ENCODE peak calls at places on chromosomes 16 and 17, in eight cellular contexts. C, Z, J, F, B, L, K and R are unnamed samples. For H3K4me1 and H3K36me3, the result is how much of the 10 kb centered on the place peaks cover.

GRCh38 chr17:38658741-38659345 is 15.9 kb downstream of the EPOP start:
- DNase-seq in C (no peak), Z (no peak), J (no peak), F (peak), B (no peak), L (no peak), K (no peak), R (no peak)

GRCh38 chr17:45127583-45128300 is 4.6 kb downstream of the PLCD3 start:
- DNase-seq in C (peak), Z (peak), J (no peak), F (peak), B (no peak), L (peak), K (no peak), R (no peak)

GRCh38 chr16:1713933-1714332 is 7.9 kb downstream of the MAPK8IP3 start:
- DNase-seq in C (no peak), Z (no peak), J (peak), F (no peak), B (no peak), L (no peak), K (no peak), R (no peak)

GRCh38 chr17:4728124-4728523 is 3.1 kb upstream of the MED11 start:
- DNase-seq in C (no peak), Z (no peak), J (no peak), F (no peak), B (no peak), L (no peak), K (no peak), R (no peak)

GRCh38 chr17:8922923-8923322 is 42.6 kb downstream of the PIK3R5 start:
- DNase-seq in C (no peak), Z (no peak), J (no peak), F (no peak), B (no peak), L (no peak), K (no peak), R (no peak)

GRCh38 chr16:3654249-3654991 is at the start of gene DNASE1:
- DNase-seq in C (peak), Z (peak), J (peak), F (peak), B (no peak), L (peak), K (peak), R (peak)

GRCh38 chr17:80083136-80083661 is 18.2 kb upstream of the GAA start:
- DNase-seq in C (no peak), Z (no peak), J (no peak), F (no peak), B (no peak), L (no peak), K (no peak), R (no peak)

GRCh38 chr16:66199189-66199588 is 167.3 kb upstream of the CDH5 start:
- DNase-seq in C (no peak), Z (no peak), J (no peak), F (no peak), B (no peak), L (no peak), K (no peak), R (no peak)

GRCh38 chr16:69276143-69277115 is 34.7 kb upstream of the VPS4A start:
- DNase-seq in C (no peak), Z (peak), J (no peak), F (peak), B (no peak), L (no peak), K (no peak), R (no peak)

GRCh38 chr16:67278773-67279295 is 498 bp upstream of the PLEKHG4 start:
- DNase-seq in C (peak), Z (peak), J (peak), F (no peak), B (no peak), L (peak), K (peak), R (peak)

GRCh38 chr16:48158296-48158695 is 2.5 kb upstream of the ABCC12 start:
- DNase-seq in C (no peak), Z (no peak), J (no peak), F (no peak), B (peak), L (no peak), K (no peak), R (no peak)

GRCh38 chr17:29744121-29744520 is 121.4 kb upstream of the CORO6 start:
- DNase-seq in C (no peak), Z (no peak), J (no peak), F (no peak), B (no peak), L (no peak), K (no peak), R (no peak)

GRCh38 chr17:69809331-69809730 is 265.7 kb upstream of the KCNJ16 start:
- DNase-seq in C (no peak), Z (no peak), J (no peak), F (no peak), B (no peak), L (no peak), K (no peak), R (no peak)

GRCh38 chr16:56203052-56203451 is 11.8 kb downstream of the GNAO1 start:
- DNase-seq in C (no peak), Z (no peak), J (peak), F (peak), B (no peak), L (peak), K (peak), R (peak)

GRCh38 chr17:28726396-28726911 is 421 bp upstream of the TLCD1 start:
- DNase-seq in C (peak), Z (peak), J (peak), F (no peak), B (no peak), L (peak), K (peak), R (peak)

GRCh38 chr17:57506253-57506911 is 238.7 kb downstream of the CCDC182 start:
- DNase-seq in C (no peak), Z (peak), J (no peak), F (no peak), B (no peak), L (no peak), K (no peak), R (no peak)

GRCh38 chr16:82108101-82108500 is 61.9 kb downstream of the MPHOSPH6 start:
- DNase-seq in C (no peak), Z (no peak), J (no peak), F (no peak), B (no peak), L (no peak), K (no peak), R (peak)

GRCh38 chr16:2529961-2530628 is 1.1 kb downstream of the CEMP1 start:
- DNase-seq in C (no peak), Z (peak), J (no peak), F (no peak), B (no peak), L (no peak), K (no peak), R (no peak)

GRCh38 chr16:19086322-19087199 is 19.1 kb downstream of the COQ7 start:
- DNase-seq in C (peak), Z (peak), J (peak), F (peak), B (peak), L (peak), K (peak), R (peak)

GRCh38 chr16:970379-970765 is 412 bp downstream of the LMF1 start:
- DNase-seq in C (peak), Z (no peak), J (no peak), F (no peak), B (no peak), L (peak), K (no peak), R (no peak)

GRCh38 chr16:26623442-26623841 is 443.3 kb upstream of the C16orf82 start:
- DNase-seq in C (no peak), Z (no peak), J (no peak), F (no peak), B (no peak), L (no peak), K (no peak), R (no peak)

GRCh38 chr16:80029706-80030481 is 429.4 kb upstream of the MAF start:
- DNase-seq in C (no peak), Z (no peak), J (no peak), F (no peak), B (no peak), L (no peak), K (no peak), R (no peak)

GRCh38 chr17:52606098-52606497 is 447.6 kb upstream of the CA10 start:
- DNase-seq in C (no peak), Z (no peak), J (no peak), F (no peak), B (no peak), L (no peak), K (no peak), R (no peak)

GRCh38 chr17:30203471-30203981 is 32.0 kb downstream of the SLC6A4 start:
- DNase-seq in C (no peak), Z (no peak), J (peak), F (no peak), B (no peak), L (no peak), K (no peak), R (no peak)

GRCh38 chr16:29943846-29944669 is 17.8 kb upstream of the TMEM219 start:
- DNase-seq in C (peak), Z (peak), J (peak), F (no peak), B (peak), L (peak), K (no peak), R (peak)

GRCh38 chr17:40251576-40251975 is 32.5 kb downstream of the WIPF2 start:
- DNase-seq in C (peak), Z (peak), J (no peak), F (no peak), B (peak), L (no peak), K (no peak), R (peak)

GRCh38 chr16:53048139-53048915 is 4.4 kb downstream of the CHD9NB start:
- DNase-seq in C (peak), Z (no peak), J (no peak), F (no peak), B (no peak), L (no peak), K (no peak), R (no peak)

GRCh38 chr17:43734376-43734775 is 24.2 kb downstream of the SOST start:
- DNase-seq in C (no peak), Z (no peak), J (no peak), F (no peak), B (no peak), L (no peak), K (no peak), R (peak)

GRCh38 chr17:50363217-50364060 is 9.5 kb downstream of the MRPL27 start:
- DNase-seq in C (no peak), Z (no peak), J (peak), F (no peak), B (no peak), L (peak), K (no peak), R (peak)

GRCh38 chr17:38358586-38359513 is 7.2 kb downstream of the SOCS7 start:
- DNase-seq in C (no peak), Z (no peak), J (no peak), F (no peak), B (no peak), L (no peak), K (no peak), R (no peak)

GRCh38 chr17:48814504-48814903 is 2.5 kb downstream of the TTLL6 start:
- DNase-seq in C (peak), Z (peak), J (peak), F (no peak), B (no peak), L (peak), K (peak), R (peak)

DNA sequence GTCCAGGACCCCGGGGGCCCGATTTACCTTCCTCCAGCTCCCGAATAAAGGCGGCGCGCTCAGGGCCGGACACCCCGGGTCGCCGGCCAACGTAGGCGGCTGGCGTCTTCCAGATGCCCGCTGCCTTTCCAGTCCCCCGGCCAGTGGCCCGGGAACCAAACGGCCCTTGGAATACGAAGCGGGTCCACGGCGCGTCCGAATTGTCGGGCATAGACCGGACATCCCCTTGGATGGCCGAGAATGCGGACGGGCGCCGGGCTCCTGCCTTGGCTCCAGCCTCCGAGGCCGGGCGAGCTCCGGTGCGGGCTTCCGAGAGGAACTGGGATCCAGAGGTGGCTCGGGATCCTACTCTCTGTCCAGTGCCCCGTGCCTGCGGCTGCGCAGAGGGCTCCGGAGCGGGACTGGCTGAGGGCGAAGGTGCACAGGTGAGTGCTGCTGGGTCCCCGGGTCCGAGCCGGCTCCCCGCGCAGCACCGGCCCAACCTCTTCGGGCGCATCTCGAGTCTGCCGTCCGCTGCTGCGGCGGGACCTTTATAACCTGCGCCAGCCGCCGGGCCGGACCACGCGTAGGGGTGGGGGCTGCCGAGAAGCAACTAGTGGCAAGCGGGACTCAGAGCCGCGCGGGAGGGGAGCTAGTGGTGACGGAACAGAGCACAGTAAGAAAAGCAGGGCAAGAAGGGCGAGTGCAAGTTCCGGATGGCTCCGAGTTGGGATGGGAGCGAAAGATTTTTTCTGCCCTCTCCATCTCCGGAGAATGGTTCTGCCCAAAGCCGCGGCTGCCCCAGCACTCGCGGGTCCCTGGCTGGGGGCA is at the start of gene HAP1:
- DNase-seq in C (no peak), Z (peak), J (peak), F (no peak), B (no peak), L (peak), K (no peak), R (peak)
- H3K4me1 ChIP-seq in C (under half), Z (under half), J (under half), F (under half), B (under half), L (under half), K (under half), R (under half)

GRCh38 chr17:6712058-6712853 is 913 bp downstream of the SLC13A5 start:
- DNase-seq in C (no peak), Z (no peak), J (peak), F (no peak), B (peak), L (peak), K (no peak), R (no peak)

GRCh38 chr17:6713918-6714271 is 726 bp upstream of the SLC13A5 start:
- DNase-seq in C (no peak), Z (no peak), J (peak), F (no peak), B (no peak), L (peak), K (no peak), R (no peak)

GRCh38 chr17:6713130-6713917 is at the start of gene SLC13A5:
- DNase-seq in C (no peak), Z (no peak), J (peak), F (peak), B (no peak), L (peak), K (no peak), R (peak)

GRCh38 chr17:6712854-6713129 is 377 bp downstream of the SLC13A5 start:
- DNase-seq in C (no peak), Z (no peak), J (no peak), F (no peak), B (no peak), L (no peak), K (no peak), R (no peak)

DNA sequence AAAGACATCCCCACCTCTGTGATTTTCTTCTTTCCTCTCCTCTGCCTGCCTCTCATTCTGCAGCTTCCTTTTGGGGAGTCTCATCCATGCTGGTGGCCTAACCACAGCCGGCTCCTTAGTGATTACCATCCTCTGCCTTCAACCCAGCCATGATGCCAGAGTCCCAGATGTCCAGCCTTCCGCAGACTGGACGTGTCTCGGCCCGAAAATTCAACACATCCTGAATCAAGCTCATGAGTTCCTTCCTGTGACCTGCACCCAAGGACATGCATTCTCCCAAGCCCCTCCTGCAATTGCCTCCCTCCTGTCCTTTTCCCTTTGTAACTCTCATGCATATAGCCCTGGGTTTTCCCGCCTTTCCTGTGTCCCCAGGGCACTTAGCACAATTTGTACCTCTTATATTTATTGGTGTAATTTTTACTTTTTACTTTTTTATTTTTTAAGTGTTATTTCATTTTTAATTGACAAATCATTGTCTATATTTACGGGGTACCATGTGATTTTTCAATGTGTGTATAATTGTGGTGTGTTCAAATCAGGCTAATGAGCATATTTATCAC is 1.2 kb upstream of the SLC13A5 start:
- DNase-seq in C (no peak), Z (no peak), J (no peak), F (no peak), B (no peak), L (no peak), K (no peak), R (no peak)
- H3K4me3 ChIP-seq in C (no peak), Z (no peak), J (peak), F (peak), B (no peak), L (peak), K (no peak), R (no peak)

GRCh38 chr17:81094224-81094743 is 59.3 kb downstream of the BAIAP2 start:
- DNase-seq in C (no peak), Z (no peak), J (no peak), F (no peak), B (no peak), L (no peak), K (no peak), R (no peak)

GRCh38 chr17:81091774-81092517 is 57.0 kb downstream of the BAIAP2 start:
- DNase-seq in C (no peak), Z (no peak), J (no peak), F (no peak), B (no peak), L (no peak), K (no peak), R (no peak)

GRCh38 chr17:81093576-81094223 is 58.7 kb downstream of the BAIAP2 start:
- DNase-seq in C (no peak), Z (no peak), J (no peak), F (no peak), B (no peak), L (peak), K (no peak), R (no peak)

GRCh38 chr17:81091134-81091530 is 56.2 kb downstream of the BAIAP2 start:
- DNase-seq in C (no peak), Z (no peak), J (no peak), F (no peak), B (no peak), L (no peak), K (no peak), R (no peak)

GRCh38 chr17:81092518-81093095 is 57.7 kb downstream of the BAIAP2 start:
- DNase-seq in C (no peak), Z (no peak), J (no peak), F (no peak), B (no peak), L (no peak), K (no peak), R (no peak)
- H3K36me3 ChIP-seq in C (under half), Z (under half), J (under half), F (under half), B (under half), L (under half), K (under half), R (under half)

DNA sequence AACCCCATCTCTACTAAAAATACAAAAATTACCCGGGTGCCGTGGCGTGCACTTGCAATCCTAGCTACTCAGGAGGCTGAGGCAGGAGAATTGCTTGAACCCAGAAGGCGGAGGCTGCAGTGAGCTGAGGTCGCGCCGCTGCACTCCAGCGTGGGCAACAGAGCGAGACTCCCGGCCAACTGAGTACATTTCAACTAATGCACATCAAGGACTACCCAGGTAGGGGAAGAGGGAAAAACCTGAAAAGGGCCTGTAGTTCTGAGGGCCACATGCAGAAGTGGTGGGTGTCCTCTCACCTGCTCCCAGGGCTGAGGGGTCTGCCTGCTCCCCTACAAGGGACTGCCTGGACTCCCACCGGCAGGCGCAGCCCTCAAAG is 584 bp upstream of the SLC16A5 start:
- DNase-seq in C (no peak), Z (no peak), J (no peak), F (no peak), B (no peak), L (no peak), K (no peak), R (no peak)
- H3K4me1 ChIP-seq in C (under half), Z (under half), J (half or more), F (under half), B (half or more), L (under half), K (under half), R (under half)

GRCh38 chr17:81120149-81120484 is 45.2 kb upstream of the PVALEF start:
- DNase-seq in C (no peak), Z (no peak), J (no peak), F (no peak), B (no peak), L (peak), K (no peak), R (no peak)

GRCh38 chr17:81119223-81120148 is 45.8 kb upstream of the PVALEF start:
- DNase-seq in C (peak), Z (peak), J (peak), F (peak), B (peak), L (peak), K (peak), R (peak)

GRCh38 chr17:81116704-81117103 is 48.6 kb upstream of the PVALEF start:
- DNase-seq in C (no peak), Z (no peak), J (no peak), F (no peak), B (no peak), L (no peak), K (no peak), R (no peak)

GRCh38 chr17:81117672-81118198 is 47.6 kb upstream of the PVALEF start:
- DNase-seq in C (no peak), Z (no peak), J (no peak), F (no peak), B (no peak), L (no peak), K (no peak), R (no peak)

GRCh38 chr17:81118308-81119221 is 46.7 kb upstream of the PVALEF start:
- DNase-seq in C (no peak), Z (no peak), J (no peak), F (no peak), B (no peak), L (no peak), K (no peak), R (no peak)
- H3K4me3 ChIP-seq in C (peak), Z (no peak), J (peak), F (no peak), B (no peak), L (no peak), K (no peak), R (no peak)

GRCh38 chr16:22214893-22215292 is 8.8 kb downstream of the EEF2K start:
- DNase-seq in C (no peak), Z (no peak), J (peak), F (no peak), B (no peak), L (no peak), K (no peak), R (no peak)
- H3K36me3 ChIP-seq in C (under half), Z (under half), J (under half), F (under half), B (under half), L (under half), K (under half), R (under half)

GRCh38 chr17:77455111-77455877 is 314.5 kb downstream of the SEC14L1 start:
- DNase-seq in C (no peak), Z (no peak), J (no peak), F (peak), B (no peak), L (no peak), K (no peak), R (no peak)

GRCh38 chr17:77454560-77455095 is 313.9 kb downstream of the SEC14L1 start:
- DNase-seq in C (no peak), Z (no peak), J (no peak), F (peak), B (no peak), L (no peak), K (no peak), R (no peak)

GRCh38 chr17:77456271-77456950 is 315.6 kb downstream of the SEC14L1 start:
- DNase-seq in C (no peak), Z (no peak), J (no peak), F (no peak), B (no peak), L (no peak), K (peak), R (no peak)

GRCh38 chr17:77456951-77457548 is 316.3 kb downstream of the SEC14L1 start:
- DNase-seq in C (no peak), Z (no peak), J (no peak), F (no peak), B (no peak), L (no peak), K (no peak), R (no peak)

GRCh38 chr17:77455878-77456234 is 315.1 kb downstream of the SEC14L1 start:
- DNase-seq in C (no peak), Z (no peak), J (no peak), F (peak), B (no peak), L (no peak), K (no peak), R (no peak)
- H3K4me1 ChIP-seq in C (under half), Z (under half), J (under half), F (under half), B (under half), L (under half), K (half or more), R (under half)